ENCODE peak calls at places on chromosome 1, in eight cellular contexts. I, N, O, W, Z, B, E and Y are unnamed samples.
A peak's percentile ranks its signal among the peaks of the same experiment; 100 is the strongest.

GRCh38 chr1:199205740-199206139 is 566.9 kb downstream of the PTPRC start:
- DNase-seq in O (no peak), N (no peak), W (no peak), Z (no peak), E (no peak), I (no peak), B (peak; percentile 13), Y (peak; percentile 47)

GRCh38 chr1:116472431-116472961 is 98.3 kb downstream of the CD58 start:
- DNase-seq in E (no peak), Z (no peak), W (peak; percentile 69), O (no peak), B (no peak), I (no peak), N (no peak), Y (peak; percentile 78)

GRCh38 chr1:32393832-32394140 is 455 bp downstream of the BSDC1 start:
- DNase-seq in I (peak; percentile 59), Z (peak; percentile 51), E (no peak), O (peak; percentile 78), N (peak; percentile 19), B (no peak), W (no peak), Y (no peak)

GRCh38 chr1:160460214-160460642 is 59.9 kb downstream of the VANGL2 start:
- DNase-seq in N (no peak), B (no peak), E (no peak), W (no peak), Z (no peak), O (no peak), I (no peak), Y (no peak)

GRCh38 chr1:201119826-201120225 is 7.2 kb downstream of the ASCL5 start:
- DNase-seq in E (no peak), W (no peak), O (no peak), B (no peak), Z (no peak), I (no peak), N (no peak), Y (no peak)

GRCh38 chr1:96962807-96963206 is 241.2 kb downstream of the PTBP2 start:
- DNase-seq in N (no peak), Z (no peak), O (no peak), I (no peak), W (peak; percentile 53), E (no peak), B (peak; percentile 73), Y (no peak)

GRCh38 chr1:52139817-52140540 is 1.9 kb upstream of the ZFYVE9 start:
- DNase-seq in B (peak; percentile 92), O (no peak), W (peak; percentile 85), I (no peak), E (no peak), Z (no peak), N (peak; percentile 83), Y (peak; percentile 65)

GRCh38 chr1:200038987-200039848 is 11.7 kb downstream of the NR5A2 start:
- DNase-seq in N (no peak), O (peak; percentile 65), W (no peak), I (peak; percentile 46), B (peak; percentile 32), E (peak; percentile 41), Z (peak; percentile 79), Y (no peak)

GRCh38 chr1:191888996-191889622 is 269.2 kb upstream of the RGS18 start:
- DNase-seq in E (no peak), B (no peak), O (no peak), N (no peak), Z (no peak), W (no peak), I (no peak), Y (no peak)

GRCh38 chr1:32774950-32775634 is 42.1 kb downstream of the YARS1 start:
- DNase-seq in Z (no peak), I (no peak), W (peak; percentile 80), E (peak; percentile 60), B (peak; percentile 84), O (no peak), N (no peak), Y (no peak)

DNA sequence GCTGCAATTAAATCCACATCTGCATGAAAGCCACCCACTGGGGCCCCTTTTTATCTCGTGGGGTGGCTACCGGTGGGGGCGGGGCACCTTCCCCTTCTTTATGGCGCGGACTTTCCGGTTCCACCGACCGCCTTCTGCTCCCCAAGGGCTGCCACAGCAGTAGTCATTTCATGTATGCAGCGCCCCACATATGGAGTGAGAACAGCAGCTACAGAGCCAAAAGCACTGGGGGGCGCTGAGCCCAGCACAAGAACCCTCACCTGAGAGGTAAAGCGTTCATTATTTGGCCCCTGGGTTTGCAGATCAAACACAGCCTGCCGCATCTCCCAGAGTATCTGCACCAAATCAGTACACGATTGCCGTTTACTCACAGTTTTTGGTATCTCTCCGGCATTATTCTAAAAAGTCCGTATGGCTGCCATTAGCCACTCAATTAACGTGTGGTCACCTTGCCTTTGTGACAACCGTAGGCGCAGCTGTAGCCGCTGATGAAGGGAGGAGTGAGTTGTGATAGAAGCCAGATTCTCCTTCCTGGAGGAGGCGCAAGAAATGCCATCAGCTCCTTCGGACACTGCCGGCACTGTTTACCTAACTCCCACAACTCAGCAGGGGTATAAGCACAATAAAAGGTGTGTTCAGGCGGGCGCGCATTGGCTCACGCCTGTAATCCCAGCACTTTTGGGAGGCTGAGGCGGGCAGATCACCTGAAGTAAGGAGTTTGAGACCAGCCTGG is 30.4 kb upstream of the CR2 start:
- DNase-seq in O (no peak), W (no peak), B (no peak), Z (peak; percentile 29), I (no peak), N (no peak), E (no peak), Y (no peak)
- TF ChIP-seq CTCF in O (no peak), W (no peak), B (no peak), Z (no peak), I (no peak), N (no peak), E (no peak), Y (no peak)

DNA sequence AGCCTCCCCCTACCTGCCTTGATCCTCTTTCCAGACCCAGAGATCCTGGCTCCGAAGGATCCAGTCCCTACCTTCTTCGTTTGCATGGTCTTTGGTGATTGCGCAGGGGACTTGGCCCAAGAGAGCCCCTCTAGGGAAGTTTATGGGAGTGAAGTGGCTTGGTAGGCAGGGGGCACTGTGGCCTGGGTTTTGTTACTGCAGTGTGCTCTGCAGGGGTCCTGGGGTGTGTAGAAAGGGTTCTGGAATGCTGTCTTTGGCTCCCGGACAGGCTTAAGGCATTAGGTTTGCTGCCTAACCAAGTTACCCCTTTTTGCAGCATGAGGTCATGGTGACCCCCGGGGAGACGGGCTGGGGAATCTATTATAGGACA is 3.8 kb downstream of the ATP8B2 start:
- DNase-seq in Z (peak; percentile 71), I (no peak), W (peak; percentile 82), O (no peak), N (no peak), E (no peak), B (no peak), Y (no peak)
- TF ChIP-seq CTCF in Z (no peak), I (no peak), W (peak; percentile 59), O (no peak), N (peak; percentile 66), E (no peak), B (no peak), Y (no peak)

GRCh38 chr1:236284291-236284711 is 2.5 kb upstream of the ERO1B start:
- DNase-seq in W (no peak), Z (no peak), B (no peak), I (no peak), O (no peak), E (no peak), N (no peak), Y (no peak)

GRCh38 chr1:236280438-236281285 is 1.1 kb downstream of the ERO1B start:
- DNase-seq in O (peak; percentile 66), E (no peak), Z (no peak), N (no peak), B (peak; percentile 5), W (no peak), I (no peak), Y (no peak)

GRCh38 chr1:236282159-236282716 is 480 bp upstream of the ERO1B start:
- DNase-seq in Z (no peak), W (no peak), O (no peak), B (no peak), I (no peak), N (peak; percentile 0), E (no peak), Y (no peak)

GRCh38 chr1:236282719-236283118 is 961 bp upstream of the ERO1B start:
- DNase-seq in Z (no peak), W (no peak), E (no peak), N (no peak), B (no peak), O (no peak), I (no peak), Y (no peak)

DNA sequence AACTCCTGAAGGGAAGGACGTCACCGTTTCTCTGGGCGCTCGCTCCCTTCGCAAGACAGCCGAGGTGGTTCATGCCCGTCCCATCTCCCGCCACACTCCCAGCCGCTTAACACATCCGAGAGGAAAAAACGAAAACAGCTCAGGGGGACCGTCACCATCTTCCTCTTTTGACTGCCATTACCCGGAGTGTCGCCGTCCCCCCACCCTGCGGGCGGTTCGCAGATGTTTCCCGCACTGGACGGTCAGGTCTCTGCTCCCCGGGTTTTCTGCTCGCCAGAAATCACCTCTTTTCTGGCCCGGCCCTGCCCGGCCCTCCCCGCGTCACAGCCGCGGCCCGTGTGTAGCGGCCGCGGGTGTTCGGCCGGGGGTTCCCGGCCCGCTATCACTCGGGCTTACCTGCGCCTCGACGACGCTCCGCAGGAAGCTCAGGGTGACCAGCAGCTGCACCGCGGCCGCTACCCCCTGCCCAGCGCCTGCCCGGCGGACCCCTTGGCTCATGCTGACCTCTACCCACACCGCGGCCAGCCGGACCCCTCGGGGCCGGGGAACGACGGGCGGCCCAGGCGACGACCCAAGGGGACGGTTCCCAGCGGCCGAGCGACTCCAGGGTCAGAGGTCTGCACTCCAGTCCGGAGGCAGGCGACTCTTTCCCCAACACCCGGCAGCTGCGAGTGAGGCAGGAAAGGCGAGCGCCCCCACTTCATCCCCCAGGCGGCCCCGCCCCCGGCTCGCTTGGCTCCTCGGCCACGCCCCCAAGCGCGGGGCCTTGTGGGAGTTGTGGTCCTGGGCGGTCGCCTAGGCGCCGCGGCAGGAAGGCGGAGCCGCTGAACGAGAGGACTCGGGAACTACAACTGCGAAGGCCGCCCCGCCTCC is at the start of gene ERO1B:
- DNase-seq in B (peak; percentile 93), N (peak; percentile 89), W (peak; percentile 95), I (peak; percentile 99), E (peak; percentile 94), O (peak; percentile 98), Z (peak; percentile 98), Y (peak; percentile 36)
- TF ChIP-seq CTCF in B (peak; percentile 9), N (peak; percentile 44), W (no peak), I (no peak), E (no peak), O (no peak), Z (no peak), Y (no peak)

DNA sequence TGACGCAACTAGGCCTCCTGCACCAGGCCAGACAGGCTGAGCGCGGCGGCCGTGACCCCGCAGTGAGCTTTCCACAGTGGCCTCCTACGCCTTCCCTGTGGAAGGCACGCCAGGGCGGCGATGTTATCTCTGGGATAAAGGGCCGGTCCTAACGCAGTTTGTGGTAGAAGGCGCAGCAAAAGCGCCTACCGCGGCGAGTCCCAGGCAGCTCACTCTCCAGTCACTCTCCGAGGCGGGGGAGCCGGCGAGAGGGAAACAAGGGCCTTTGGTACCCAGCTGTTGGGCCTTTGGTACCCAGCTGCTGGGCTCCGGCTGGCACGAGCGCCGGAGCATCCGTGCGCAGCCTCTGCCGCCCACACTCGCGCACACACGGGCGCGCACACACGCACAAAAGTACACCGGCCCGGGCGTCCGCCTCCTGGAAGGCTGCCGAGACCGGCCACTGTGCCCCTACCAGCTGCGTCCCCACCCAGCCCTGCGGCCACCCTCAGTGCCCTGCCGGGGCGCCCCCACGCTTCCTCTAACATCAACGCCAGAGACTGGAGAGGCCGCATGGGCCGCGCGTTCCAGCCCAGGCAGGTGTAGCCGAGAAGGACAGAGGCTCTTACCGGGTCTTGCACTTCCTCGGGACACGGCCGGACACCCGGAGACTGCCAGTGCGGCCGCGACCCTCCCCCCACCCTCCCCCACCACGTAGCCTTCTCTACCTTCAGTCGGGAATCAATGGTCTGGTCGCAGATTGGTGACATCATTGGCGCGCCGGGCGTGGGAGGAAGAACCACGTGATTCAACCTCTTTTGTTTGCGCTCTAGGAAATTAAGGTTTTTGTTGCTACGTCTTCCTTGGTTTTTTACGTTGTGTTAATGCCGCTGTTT is 19.5 kb upstream of the ADAR start:
- DNase-seq in O (peak; percentile 90), Z (peak; percentile 93), B (peak; percentile 83), N (peak; percentile 73), E (peak; percentile 93), I (peak; percentile 92), W (peak; percentile 92), Y (peak; percentile 57)
- TF ChIP-seq CTCF in O (no peak), Z (no peak), B (no peak), N (no peak), E (no peak), I (no peak), W (peak; percentile 7), Y (no peak)